ENCODE peak calls at places on chromosomes 4 and X, in seven cellular contexts. X, L, U, T, I, F and K are unnamed samples.

GRCh38 chrX:124388562-124388961 is 42.2 kb downstream of the SH2D1A start:
- DNase-seq in L (no peak), U (peak), T (peak), X (peak), F (no peak), I (peak), K (peak)

GRCh38 chr4:2400841-2401609 is 17.4 kb downstream of the ZFYVE28 start:
- DNase-seq in I (no peak), T (no peak), F (no peak), U (no peak), L (no peak), X (no peak), K (no peak)

GRCh38 chr4:15706646-15707362 is 3.9 kb downstream of the BST1 start:
- DNase-seq in F (no peak), L (no peak), I (no peak), T (no peak), U (no peak), X (peak), K (no peak)

GRCh38 chr4:70158576-70158975 is 4.5 kb downstream of the PRR27 start:
- DNase-seq in T (no peak), F (no peak), U (no peak), L (no peak), X (no peak), I (no peak), K (no peak)

GRCh38 chr4:20723019-20723418 is 22.8 kb downstream of the PACRGL start:
- DNase-seq in I (no peak), T (no peak), X (no peak), L (no peak), U (no peak), F (no peak), K (no peak)

GRCh38 chr4:174437756-174438155 is 84.5 kb downstream of the HPGD start:
- DNase-seq in L (no peak), X (no peak), F (peak), U (peak), T (no peak), I (no peak), K (peak)

GRCh38 chr4:46388860-46389259 is 1.1 kb downstream of the GABRA2 start:
- DNase-seq in I (no peak), U (no peak), X (no peak), F (no peak), L (no peak), T (peak), K (peak)

GRCh38 chrX:22616867-22617266 is 344.2 kb downstream of the CBLL2 start:
- DNase-seq in X (no peak), I (no peak), L (no peak), F (no peak), T (no peak), U (no peak), K (no peak)

GRCh38 chr4:70183168-70183939 is 12.2 kb upstream of the ODAM start:
- DNase-seq in X (peak), L (peak), F (no peak), T (peak), U (peak), I (peak), K (peak)

GRCh38 chr4:93174598-93174997 is 654.0 kb upstream of the ATOH1 start:
- DNase-seq in U (no peak), T (no peak), I (no peak), F (no peak), L (no peak), X (no peak), K (no peak)

GRCh38 chrX:32933548-32933947 is 277.8 kb downstream of the DMD start:
- DNase-seq in X (no peak), T (no peak), U (peak), I (no peak), F (no peak), L (no peak), K (no peak)

GRCh38 chr4:16032382-16032743 is 51.5 kb downstream of the PROM1 start:
- DNase-seq in F (no peak), T (no peak), U (no peak), L (no peak), I (no peak), X (no peak), K (no peak)

GRCh38 chr4:114417214-114417613 is 181.4 kb upstream of the UGT8 start:
- DNase-seq in F (no peak), L (no peak), T (no peak), X (no peak), I (no peak), U (peak), K (no peak)

DNA sequence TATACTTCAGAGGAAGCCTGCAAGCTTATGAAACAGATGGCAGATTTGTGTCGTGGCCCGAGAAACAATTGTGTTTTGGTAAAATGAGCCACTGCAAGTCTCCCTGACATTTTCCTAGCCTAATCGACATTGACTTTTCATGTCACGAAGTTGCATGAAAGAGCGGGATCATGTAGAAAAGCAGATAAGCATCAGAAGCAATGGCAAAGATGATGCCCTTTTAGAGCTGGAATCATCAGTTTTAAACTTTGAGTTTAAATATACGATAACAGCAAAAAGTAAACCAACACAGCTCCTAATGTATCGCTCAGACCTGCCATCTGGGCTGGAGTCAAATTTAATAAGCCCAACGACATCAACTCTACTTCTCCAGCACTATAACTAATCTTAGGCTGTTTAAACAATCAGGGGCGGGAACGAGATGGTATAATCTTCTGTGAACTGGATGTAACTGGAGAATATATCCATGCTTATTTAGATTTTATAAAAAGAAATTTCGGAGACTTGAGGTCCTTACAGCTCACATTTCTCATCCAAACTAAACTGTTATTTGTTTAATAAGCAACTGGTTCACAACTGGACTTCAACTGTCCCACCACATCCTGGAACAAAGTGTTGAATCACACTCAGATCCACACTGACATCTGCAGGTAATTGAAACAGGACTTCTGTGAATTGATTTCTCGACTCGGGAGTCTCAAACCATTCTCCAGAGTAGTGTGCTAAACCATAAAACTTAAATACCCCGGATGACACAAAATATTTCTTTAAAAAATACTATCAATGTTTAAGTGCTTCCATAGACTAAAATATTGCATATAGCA is 95.1 kb upstream of the PLAC1 start:
- DNase-seq in L (no peak), I (no peak), F (no peak), T (no peak), U (no peak), X (peak), K (peak)
- H2BK120ac ChIP-seq in L (no peak), I (no peak), F (no peak), T (no peak), U (no peak), X (peak), K (no peak)

GRCh38 chr4:116688536-116688935 is 396.8 kb downstream of the TRAM1L1 start:
- DNase-seq in T (no peak), U (no peak), L (no peak), I (no peak), X (no peak), F (no peak), K (no peak)
- H2BK120ac ChIP-seq in T (no peak), U (no peak), L (no peak), I (no peak), X (no peak), F (no peak), K (no peak)

GRCh38 chrX:125444659-125445058 is 125.0 kb downstream of the TEX13C start:
- DNase-seq in F (no peak), U (peak), L (no peak), T (no peak), X (no peak), I (no peak), K (no peak)
- H2BK120ac ChIP-seq in F (no peak), U (no peak), L (no peak), T (no peak), X (no peak), I (no peak), K (no peak)

DNA sequence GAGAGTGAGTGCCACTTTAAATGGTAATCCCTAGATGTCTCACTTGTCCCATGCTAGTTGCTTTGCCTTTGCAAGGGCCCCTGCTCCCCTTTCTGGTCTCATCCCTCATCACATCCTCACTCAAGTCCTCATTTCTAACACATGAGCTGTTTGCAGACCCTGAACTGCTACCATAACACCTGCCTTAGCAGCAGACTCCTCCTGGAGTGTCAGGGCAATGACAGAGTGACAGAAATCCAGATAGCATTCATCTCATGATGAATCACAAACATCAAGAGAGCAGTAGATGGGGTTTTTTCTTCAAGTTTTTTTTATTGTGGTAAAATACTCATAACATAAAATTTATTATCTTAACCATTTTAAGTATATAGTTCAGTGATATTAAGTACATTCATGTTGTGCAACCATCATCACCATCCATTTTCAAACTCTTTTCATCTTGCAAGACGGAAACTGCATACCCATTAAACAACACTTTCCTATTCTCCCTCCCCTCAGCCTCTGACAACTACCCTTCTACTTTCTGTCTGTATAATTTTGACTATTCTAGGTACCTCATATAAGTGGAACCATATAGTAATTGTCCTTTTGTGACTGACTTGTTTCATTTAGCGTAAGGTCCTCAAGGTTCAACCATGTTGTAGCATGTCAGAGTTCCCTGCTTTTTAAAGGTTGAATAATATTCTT is 133.2 kb upstream of the RPS6KA3 start:
- DNase-seq in I (no peak), T (no peak), X (no peak), L (no peak), U (no peak), F (no peak), K (no peak)
- H2BK120ac ChIP-seq in I (no peak), T (no peak), X (no peak), L (no peak), U (no peak), F (no peak), K (no peak)

DNA sequence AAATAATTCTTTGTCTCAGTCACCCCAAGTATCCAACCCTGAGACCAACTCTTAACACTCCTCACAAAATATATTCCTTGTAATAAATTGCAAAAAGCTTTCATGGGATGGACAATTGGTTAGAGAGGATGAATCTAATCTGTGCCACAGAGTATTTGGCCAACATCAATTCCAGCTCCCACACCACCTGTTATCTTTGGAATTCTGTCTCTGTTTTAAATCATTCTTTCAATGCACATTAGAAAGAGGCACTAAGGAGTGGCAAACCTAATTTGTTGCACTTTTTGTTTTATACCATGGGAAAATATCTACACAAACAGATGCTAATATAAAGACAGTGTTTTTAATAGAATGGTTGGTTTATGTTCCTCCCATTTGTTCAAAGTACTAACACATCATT is 116.6 kb downstream of the PPA2 start:
- DNase-seq in F (no peak), I (no peak), X (no peak), U (no peak), L (no peak), T (no peak), K (no peak)
- H2BK120ac ChIP-seq in F (no peak), I (no peak), X (no peak), U (no peak), L (no peak), T (no peak), K (no peak)

GRCh38 chrX:19791562-19791961 is 95.8 kb downstream of the SH3KBP1 start:
- DNase-seq in T (no peak), F (no peak), L (no peak), X (peak), I (no peak), U (no peak), K (peak)

GRCh38 chrX:19790829-19791228 is 96.6 kb downstream of the SH3KBP1 start:
- DNase-seq in L (no peak), X (no peak), I (no peak), T (no peak), U (no peak), F (no peak), K (no peak)

GRCh38 chrX:19789376-19789775 is 98.0 kb downstream of the SH3KBP1 start:
- DNase-seq in X (no peak), I (no peak), F (no peak), U (no peak), T (no peak), L (no peak), K (no peak)

GRCh38 chrX:19787305-19787704 is 100.1 kb downstream of the SH3KBP1 start:
- DNase-seq in F (no peak), I (no peak), T (no peak), L (no peak), X (no peak), U (no peak), K (no peak)

GRCh38 chrX:19789782-19790181 is 97.6 kb downstream of the SH3KBP1 start:
- DNase-seq in F (no peak), I (no peak), U (no peak), L (no peak), T (no peak), X (no peak), K (no peak)
- H2BK120ac ChIP-seq in F (no peak), I (no peak), U (no peak), L (no peak), T (no peak), X (no peak), K (no peak)